ENCODE peak calls at places on chromosome 20, in nine cellular contexts. L, Q, I, O, N, W, X, D and K are unnamed samples.

GRCh38 chr20:62381202-62381797 is 5.6 kb upstream of the RPS21 start:
- DNase-seq in N (peak; percentile 51), L (no peak), O (no peak), D (peak; percentile 75), X (no peak), Q (no peak), W (no peak), I (no peak), K (no peak)

GRCh38 chr20:57831326-57831991 is 121.6 kb upstream of the PMEPA1 start:
- DNase-seq in D (no peak), W (no peak), O (no peak), L (no peak), Q (no peak), N (no peak), X (no peak), I (no peak), K (no peak)

GRCh38 chr20:48626226-48626937 is 201.4 kb downstream of the PREX1 start:
- DNase-seq in N (no peak), I (no peak), L (no peak), O (no peak), X (no peak), Q (no peak), D (no peak), W (no peak), K (peak; percentile 67)

GRCh38 chr20:13212750-13213149 is 8.3 kb upstream of the ISM1 start:
- DNase-seq in L (no peak), I (no peak), N (no peak), D (no peak), O (no peak), W (peak; percentile 71), X (no peak), Q (no peak), K (no peak)

GRCh38 chr20:18750735-18751134 is 62.8 kb upstream of the SCP2D1 start:
- DNase-seq in L (no peak), O (no peak), Q (no peak), I (no peak), X (no peak), W (no peak), D (no peak), N (no peak), K (no peak)

GRCh38 chr20:34938466-34939163 is 17.0 kb downstream of the GSS start:
- DNase-seq in Q (no peak), X (no peak), N (no peak), L (no peak), I (no peak), D (no peak), O (peak; percentile 27), W (no peak), K (peak; percentile 60)

GRCh38 chr20:52747736-52748135 is 224.4 kb upstream of the TSHZ2 start:
- DNase-seq in I (no peak), O (no peak), N (no peak), X (no peak), Q (peak; percentile 23), W (no peak), L (no peak), D (peak; percentile 10), K (no peak)

GRCh38 chr20:8678098-8678776 is 390.6 kb upstream of the PLCB4 start:
- DNase-seq in I (no peak), X (no peak), D (peak; percentile 25), O (no peak), N (no peak), W (no peak), Q (no peak), L (no peak), K (no peak)

GRCh38 chr20:52943185-52943841 is 28.8 kb upstream of the TSHZ2 start:
- DNase-seq in I (no peak), Q (no peak), W (no peak), D (peak; percentile 52), L (no peak), O (no peak), X (no peak), N (no peak), K (no peak)

GRCh38 chr20:35271904-35272303 is 6.0 kb downstream of the MMP24OS start:
- DNase-seq in W (no peak), N (peak; percentile 34), D (peak; percentile 69), L (no peak), I (no peak), X (no peak), O (no peak), Q (no peak), K (no peak)

GRCh38 chr20:48326868-48327267 is 500.9 kb downstream of the PREX1 start:
- DNase-seq in D (no peak), I (no peak), N (no peak), L (no peak), Q (no peak), W (no peak), X (no peak), O (peak; percentile 32), K (no peak)

GRCh38 chr20:26208296-26209091 is 511.8 kb upstream of the ZNF337 start:
- DNase-seq in L (peak; percentile 13), Q (peak; percentile 53), I (peak; percentile 66), O (no peak), N (no peak), D (peak; percentile 10), W (no peak), X (peak; percentile 40), K (peak; percentile 44)

GRCh38 chr20:23245553-23246128 is 105.0 kb upstream of the NXT1 start:
- DNase-seq in D (peak; percentile 38), Q (peak; percentile 68), W (no peak), N (no peak), L (no peak), I (no peak), X (peak; percentile 28), O (peak; percentile 25), K (peak; percentile 87)

GRCh38 chr20:22681591-22682248 is 97.3 kb upstream of the FOXA2 start:
- DNase-seq in W (no peak), L (no peak), D (no peak), O (no peak), N (no peak), I (no peak), Q (no peak), X (no peak), K (no peak)

GRCh38 chr20:63133481-63134091 is 82.3 kb downstream of the YTHDF1 start:
- DNase-seq in I (peak; percentile 22), L (no peak), D (no peak), N (no peak), W (no peak), O (no peak), Q (no peak), X (no peak), K (peak; percentile 37)

DNA sequence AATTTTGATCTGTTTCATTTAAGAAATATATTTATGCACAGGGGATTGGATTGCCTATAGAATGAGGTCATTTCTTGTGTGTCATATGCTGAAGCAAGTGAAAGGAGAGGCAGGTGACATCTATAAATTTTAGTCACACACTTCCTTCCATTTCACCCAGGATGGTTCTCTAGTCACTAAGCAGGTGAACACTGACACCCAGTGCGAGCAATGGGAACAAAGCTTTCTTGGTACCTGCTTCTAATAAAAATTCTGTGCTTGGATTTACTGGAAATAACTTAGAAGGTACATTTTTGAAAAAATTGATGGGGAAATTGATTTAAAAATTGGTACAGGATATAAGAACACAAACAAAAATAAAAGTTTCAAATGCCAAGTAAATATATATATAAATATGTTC is 66.9 kb upstream of the MC3R start:
- DNase-seq in Q (no peak), I (no peak), L (no peak), X (no peak), D (no peak), N (no peak), W (no peak), O (no peak), K (no peak)
- TF ChIP-seq CTCF in Q (no peak), I (no peak), L (no peak), X (no peak), D (no peak), N (no peak), W (no peak), O (peak; percentile 24), K (no peak)

GRCh38 chr20:10051185-10051584 is 16.4 kb downstream of the ANKEF1 start:
- DNase-seq in Q (no peak), O (no peak), D (no peak), W (no peak), N (no peak), X (no peak), I (no peak), L (no peak), K (no peak)

GRCh38 chr20:10047427-10047826 is 12.6 kb downstream of the ANKEF1 start:
- DNase-seq in O (no peak), Q (peak; percentile 46), N (no peak), X (peak; percentile 43), L (no peak), W (no peak), I (no peak), D (peak; percentile 17), K (no peak)
- TF ChIP-seq CTCF in O (no peak), Q (peak; percentile 16), N (peak; percentile 68), X (peak; percentile 55), L (no peak), W (no peak), I (no peak), D (peak; percentile 38), K (no peak)

DNA sequence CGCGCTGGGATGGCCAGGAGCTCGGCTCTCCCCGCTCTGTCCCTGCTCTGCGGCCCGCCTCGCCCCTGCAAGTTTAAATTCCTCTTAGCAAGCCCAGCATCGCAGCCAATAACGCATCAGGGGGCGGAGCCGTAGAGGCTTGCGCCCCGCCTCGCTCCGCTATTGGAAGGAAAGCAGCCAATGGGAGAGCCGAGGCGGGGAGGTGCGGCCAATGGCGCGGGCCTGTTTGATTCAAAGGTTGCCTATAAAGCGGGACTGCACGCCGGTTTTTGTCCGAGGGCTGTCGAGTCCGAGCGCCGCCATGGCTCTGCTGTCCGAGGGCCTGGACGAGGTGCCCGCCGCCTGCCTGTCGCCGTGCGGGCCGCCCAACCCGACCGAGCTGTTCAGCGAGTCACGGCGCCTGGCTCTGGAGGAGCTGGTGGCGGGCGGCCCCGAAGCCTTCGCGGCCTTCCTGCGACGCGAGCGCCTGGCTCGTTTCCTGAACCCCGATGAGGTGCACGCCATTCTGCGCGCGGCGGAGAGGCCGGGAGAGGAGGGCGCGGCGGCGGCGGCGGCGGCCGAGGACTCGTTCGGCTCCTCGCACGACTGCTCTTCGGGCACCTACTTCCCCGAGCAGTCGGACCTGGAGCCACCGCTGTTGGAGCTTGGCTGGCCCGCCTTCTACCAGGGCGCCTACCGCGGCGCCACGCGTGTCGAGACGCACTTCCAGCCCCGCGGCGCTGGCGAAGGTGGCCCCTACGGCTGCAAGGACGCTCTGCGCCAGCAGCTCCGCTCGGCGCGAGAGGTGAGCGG is at the start of gene FAM83D:
- DNase-seq in O (peak; percentile 85), L (peak; percentile 77), Q (peak; percentile 96), X (peak; percentile 88), D (peak; percentile 97), N (peak; percentile 98), W (peak; percentile 84), I (peak; percentile 90), K (peak; percentile 91)
- TF ChIP-seq CTCF in O (no peak), L (no peak), Q (peak; percentile 68), X (no peak), D (no peak), N (no peak), W (no peak), I (peak; percentile 43), K (peak; percentile 24)

GRCh38 chr20:33914871-33915270 is 78.8 kb upstream of the RALY start:
- DNase-seq in L (no peak), N (peak; percentile 88), Q (no peak), W (no peak), X (no peak), O (no peak), I (peak; percentile 42), D (peak; percentile 94), K (no peak)
- TF ChIP-seq CTCF in L (no peak), N (peak; percentile 35), Q (no peak), W (peak; percentile 5), X (no peak), O (no peak), I (no peak), D (no peak), K (no peak)

GRCh38 chr20:46939031-46939430 is 44.4 kb downstream of the EYA2 start:
- DNase-seq in O (no peak), L (no peak), I (no peak), D (no peak), W (no peak), N (no peak), X (no peak), Q (no peak), K (no peak)
- TF ChIP-seq CTCF in O (no peak), L (no peak), I (no peak), D (peak; percentile 19), W (no peak), N (peak; percentile 52), X (peak; percentile 52), Q (peak; percentile 42), K (no peak)